ENCODE peak calls at places on chromosomes 13 and 19, in seven cellular contexts. One of them, this sample, is unnamed.

GRCh38 chr13:60426075-60426474 is 29.1 kb downstream of the TDRD3 start:
- DNase-seq in amygdala: no peak
- DNase-seq in HFFc6: no peak
- DNase-seq in HTR-8/SVneo: no peak
- DNase-seq in RPMI8226: no peak
- DNase-seq in myocyte: no peak
- DNase-seq in tibial artery: no peak
- DNase-seq in this sample: no peak

GRCh38 chr19:58038688-58039204 is 4.9 kb downstream of the ZSCAN1 start:
- DNase-seq in amygdala: no peak
- DNase-seq in HFFc6: no peak
- DNase-seq in HTR-8/SVneo: no peak
- DNase-seq in RPMI8226: no peak
- DNase-seq in myocyte: no peak
- DNase-seq in tibial artery: no peak
- DNase-seq in this sample: no peak

GRCh38 chr19:41206926-41207750 is 11.9 kb upstream of the AXL start:
- DNase-seq in amygdala: no peak
- DNase-seq in HFFc6: no peak
- DNase-seq in HTR-8/SVneo: no peak
- DNase-seq in RPMI8226: no peak
- DNase-seq in myocyte: no peak
- DNase-seq in tibial artery: peak; percentile 97
- DNase-seq in this sample: no peak

GRCh38 chr13:51020600-51020999 is 90.5 kb downstream of the C13orf42 start:
- DNase-seq in amygdala: no peak
- DNase-seq in HFFc6: no peak
- DNase-seq in HTR-8/SVneo: no peak
- DNase-seq in RPMI8226: no peak
- DNase-seq in myocyte: no peak
- DNase-seq in tibial artery: no peak
- DNase-seq in this sample: no peak

GRCh38 chr13:20942938-20943518 is 40.5 kb upstream of the XPO4 start:
- DNase-seq in amygdala: no peak
- DNase-seq in HFFc6: no peak
- DNase-seq in HTR-8/SVneo: no peak
- DNase-seq in RPMI8226: no peak
- DNase-seq in myocyte: no peak
- DNase-seq in tibial artery: no peak
- DNase-seq in this sample: no peak

GRCh38 chr13:20165417-20166257 is 4.8 kb upstream of the GJA3 start:
- DNase-seq in amygdala: no peak
- DNase-seq in HFFc6: no peak
- DNase-seq in HTR-8/SVneo: no peak
- DNase-seq in RPMI8226: no peak
- DNase-seq in myocyte: no peak
- DNase-seq in tibial artery: no peak
- DNase-seq in this sample: no peak

GRCh38 chr13:47085346-47085745 is 188.5 kb upstream of the HTR2A start:
- DNase-seq in amygdala: no peak
- DNase-seq in HFFc6: peak; percentile 22
- DNase-seq in HTR-8/SVneo: no peak
- DNase-seq in RPMI8226: no peak
- DNase-seq in myocyte: peak; percentile 18
- DNase-seq in tibial artery: no peak
- DNase-seq in this sample: no peak

GRCh38 chr19:46251415-46251814 is 21.9 kb downstream of the IGFL1 start:
- DNase-seq in amygdala: no peak
- DNase-seq in HFFc6: no peak
- DNase-seq in HTR-8/SVneo: no peak
- DNase-seq in RPMI8226: no peak
- DNase-seq in myocyte: no peak
- DNase-seq in tibial artery: no peak
- DNase-seq in this sample: no peak

GRCh38 chr13:111046590-111047141 is 68.4 kb upstream of the ARHGEF7 start:
- DNase-seq in amygdala: no peak
- DNase-seq in HFFc6: peak; percentile 60
- DNase-seq in HTR-8/SVneo: no peak
- DNase-seq in RPMI8226: peak; percentile 23
- DNase-seq in myocyte: peak; percentile 100
- DNase-seq in tibial artery: no peak
- DNase-seq in this sample: no peak

GRCh38 chr13:106581268-106581667 is 13.3 kb upstream of the ARGLU1 start:
- DNase-seq in amygdala: no peak
- DNase-seq in HFFc6: no peak
- DNase-seq in HTR-8/SVneo: no peak
- DNase-seq in RPMI8226: no peak
- DNase-seq in myocyte: no peak
- DNase-seq in tibial artery: no peak
- DNase-seq in this sample: no peak

GRCh38 chr19:40640744-40641143 is 39.6 kb downstream of the LTBP4 start:
- DNase-seq in amygdala: no peak
- DNase-seq in HFFc6: no peak
- DNase-seq in HTR-8/SVneo: no peak
- DNase-seq in RPMI8226: no peak
- DNase-seq in myocyte: no peak
- DNase-seq in tibial artery: peak; percentile 83
- DNase-seq in this sample: peak; percentile 24

GRCh38 chr19:43799502-43800142 is 2.6 kb downstream of the LYPD5 start:
- DNase-seq in amygdala: no peak
- DNase-seq in HFFc6: no peak
- DNase-seq in HTR-8/SVneo: no peak
- DNase-seq in RPMI8226: peak; percentile 30
- DNase-seq in myocyte: peak; percentile 8
- DNase-seq in tibial artery: no peak
- DNase-seq in this sample: no peak

GRCh38 chr19:49861541-49862410 is 5.6 kb downstream of the PNKP start:
- DNase-seq in amygdala: no peak
- DNase-seq in HFFc6: no peak
- DNase-seq in HTR-8/SVneo: no peak
- DNase-seq in RPMI8226: no peak
- DNase-seq in myocyte: no peak
- DNase-seq in tibial artery: no peak
- DNase-seq in this sample: no peak

GRCh38 chr13:49627831-49628652 is at the start of gene ARL11:
- DNase-seq in amygdala: peak; percentile 30
- DNase-seq in HFFc6: no peak
- DNase-seq in HTR-8/SVneo: no peak
- DNase-seq in RPMI8226: peak; percentile 85
- DNase-seq in myocyte: no peak
- DNase-seq in tibial artery: peak; percentile 76
- DNase-seq in this sample: no peak

GRCh38 chr19:3585301-3586123 is at the start of gene GIPC3:
- DNase-seq in amygdala: no peak
- DNase-seq in HFFc6: no peak
- DNase-seq in HTR-8/SVneo: no peak
- DNase-seq in RPMI8226: no peak
- DNase-seq in myocyte: no peak
- DNase-seq in tibial artery: no peak
- DNase-seq in this sample: no peak

GRCh38 chr19:2488942-2489731 is 13.2 kb downstream of the GADD45B start:
- DNase-seq in amygdala: peak; percentile 55
- DNase-seq in HFFc6: peak; percentile 21
- DNase-seq in HTR-8/SVneo: no peak
- DNase-seq in RPMI8226: peak; percentile 90
- DNase-seq in myocyte: peak; percentile 76
- DNase-seq in tibial artery: peak; percentile 87
- DNase-seq in this sample: peak; percentile 14

GRCh38 chr19:50486823-50487515 is 10.3 kb upstream of the GARIN5A start:
- DNase-seq in amygdala: peak; percentile 53
- DNase-seq in HFFc6: peak; percentile 41
- DNase-seq in HTR-8/SVneo: no peak
- DNase-seq in RPMI8226: peak; percentile 54
- DNase-seq in myocyte: peak; percentile 79
- DNase-seq in tibial artery: no peak
- DNase-seq in this sample: peak; percentile 2

GRCh38 chr13:59144700-59145099 is 1019.0 kb downstream of the DIAPH3 start:
- DNase-seq in amygdala: no peak
- DNase-seq in HFFc6: no peak
- DNase-seq in HTR-8/SVneo: no peak
- DNase-seq in RPMI8226: no peak
- DNase-seq in myocyte: no peak
- DNase-seq in tibial artery: no peak
- DNase-seq in this sample: no peak